ENCODE peak calls at places on chromosomes 7 and 10, in six cellular contexts. G is A549, S is HepG2, R is upper lobe of left lung, Q is GM12878, B is K562. L is an unnamed sample.

GRCh38 chr10:78924319-78925003 is 144.3 kb upstream of the ZMIZ1 start:
- ATAC-seq in G (no peak), S (no peak), R (no peak), Q (no peak), B (peak), L (no peak)

GRCh38 chr10:125691160-125691981 is 8.4 kb upstream of the TEX36 start:
- ATAC-seq in G (no peak), S (no peak), R (no peak), Q (peak), B (no peak), L (no peak)

GRCh38 chr10:96902762-96903358 is 70.8 kb downstream of the LCOR start:
- ATAC-seq in G (no peak), S (peak), R (no peak), Q (peak), B (peak), L (no peak)

GRCh38 chr7:120729300-120729699 is 128.6 kb downstream of the TSPAN12 start:
- ATAC-seq in G (no peak), S (no peak), R (no peak), Q (peak), B (peak), L (no peak)

GRCh38 chr10:87978166-87978565 is 114.7 kb downstream of the PTEN start:
- ATAC-seq in G (no peak), S (no peak), R (no peak), Q (no peak), B (no peak), L (no peak)

GRCh38 chr7:141668853-141669252 is 33.1 kb downstream of the DENND11 start:
- ATAC-seq in G (no peak), S (no peak), R (no peak), Q (no peak), B (no peak), L (no peak)

GRCh38 chr7:77245015-77245755 is 45.6 kb upstream of the FGL2 start:
- ATAC-seq in G (no peak), S (peak), R (peak), Q (no peak), B (peak), L (peak)

GRCh38 chr10:114045071-114045737 is 1.5 kb downstream of the ADRB1 start:
- ATAC-seq in G (no peak), S (no peak), R (peak), Q (no peak), B (no peak), L (peak)

GRCh38 chr10:19826712-19827111 is 10.5 kb downstream of the PLXDC2 start:
- ATAC-seq in G (no peak), S (no peak), R (peak), Q (no peak), B (no peak), L (peak)

GRCh38 chr7:70355591-70356323 is 757.5 kb downstream of the AUTS2 start:
- ATAC-seq in G (no peak), S (no peak), R (peak), Q (no peak), B (no peak), L (no peak)

GRCh38 chr10:131751827-131752775 is 148.7 kb upstream of the PPP2R2D start:
- ATAC-seq in G (no peak), S (no peak), R (no peak), Q (no peak), B (no peak), L (no peak)

GRCh38 chr10:61975107-61975932 is 73.8 kb downstream of the ARID5B start:
- ATAC-seq in G (peak), S (no peak), R (peak), Q (peak), B (peak), L (peak)

GRCh38 chr7:46811529-46811928 is 770.4 kb downstream of the TNS3 start:
- ATAC-seq in G (peak), S (no peak), R (peak), Q (no peak), B (no peak), L (peak)

GRCh38 chr7:127578711-127579275 is 6.6 kb downstream of the GCC1 start:
- ATAC-seq in G (no peak), S (no peak), R (no peak), Q (no peak), B (no peak), L (no peak)

GRCh38 chr10:72067463-72068125 is 20.8 kb downstream of the SPOCK2 start:
- ATAC-seq in G (no peak), S (no peak), R (no peak), Q (peak), B (peak), L (no peak)

GRCh38 chr7:159272739-159273138 is 128.1 kb upstream of the VIPR2 start:
- ATAC-seq in G (no peak), S (no peak), R (no peak), Q (no peak), B (no peak), L (no peak)

GRCh38 chr7:5429857-5430611 is 6.4 kb upstream of the TNRC18 start:
- ATAC-seq in G (no peak), S (peak), R (no peak), Q (peak), B (peak), L (peak)

GRCh38 chr7:95718556-95719410 is 53.6 kb upstream of the DYNC1I1 start:
- ATAC-seq in G (no peak), S (no peak), R (no peak), Q (peak), B (peak), L (no peak)

GRCh38 chr10:122128357-122128756 is 139.4 kb downstream of the TACC2 start:
- ATAC-seq in G (no peak), S (no peak), R (peak), Q (no peak), B (no peak), L (peak)

GRCh38 chr7:124781907-124782306 is 16.3 kb upstream of the GPR37 start:
- ATAC-seq in G (no peak), S (no peak), R (peak), Q (no peak), B (no peak), L (no peak)

GRCh38 chr7:106465704-106466468 is 181.1 kb upstream of the NAMPT start:
- ATAC-seq in G (no peak), S (no peak), R (no peak), Q (no peak), B (no peak), L (peak)

GRCh38 chr10:113735913-113736312 is 15.6 kb upstream of the PLEKHS1 start:
- ATAC-seq in G (peak), S (peak), R (no peak), Q (peak), B (no peak), L (no peak)

GRCh38 chr10:80489371-80490112 is 35.4 kb downstream of the TSPAN14 start:
- ATAC-seq in G (no peak), S (no peak), R (no peak), Q (no peak), B (no peak), L (no peak)

GRCh38 chr10:16950686-16951681 is 133.8 kb upstream of the RSU1 start:
- ATAC-seq in G (no peak), S (no peak), R (no peak), Q (no peak), B (peak), L (no peak)

GRCh38 chr7:106485031-106485551 is 175.9 kb downstream of the CCDC71L start:
- ATAC-seq in G (no peak), S (no peak), R (peak), Q (peak), B (peak), L (no peak)

GRCh38 chr10:119658274-119658673 is 7.1 kb downstream of the BAG3 start:
- ATAC-seq in G (peak), S (peak), R (peak), Q (peak), B (peak), L (peak)

GRCh38 chr7:92614586-92615237 is 24.5 kb upstream of the FAM133B start:
- ATAC-seq in G (no peak), S (peak), R (no peak), Q (no peak), B (no peak), L (no peak)

GRCh38 chr10:78964274-78964951 is 104.4 kb upstream of the ZMIZ1 start:
- ATAC-seq in G (peak), S (peak), R (no peak), Q (no peak), B (no peak), L (no peak)

GRCh38 chr10:14074062-14074884 is 256.5 kb downstream of the FRMD4A start:
- ATAC-seq in G (peak), S (no peak), R (peak), Q (no peak), B (no peak), L (peak)

GRCh38 chr10:97224483-97225435 is 39.0 kb upstream of the SLIT1 start:
- ATAC-seq in G (no peak), S (no peak), R (peak), Q (peak), B (no peak), L (no peak)

GRCh38 chr7:2540641-2541051 is 14.7 kb downstream of the BRAT1 start:
- ATAC-seq in G (no peak), S (no peak), R (no peak), Q (no peak), B (no peak), L (no peak)
- TF ChIP-seq EP300 in G (no peak), S (no peak), R (no peak), Q (no peak), B (no peak), L (no peak)

GRCh38 chr7:105020926-105021325 is 6.9 kb downstream of the KMT2E start:
- ATAC-seq in G (no peak), S (no peak), R (no peak), Q (peak), B (no peak), L (no peak)
- H3K4me3 ChIP-seq in G (no peak), S (no peak), R (no peak), Q (peak), B (no peak), L (no peak)

GRCh38 chr10:58573970-58574538 is 61.4 kb downstream of the BICC1 start:
- ATAC-seq in G (no peak), S (no peak), R (no peak), Q (no peak), B (no peak), L (no peak)

GRCh38 chr10:58570307-58570723 is 57.6 kb downstream of the BICC1 start:
- ATAC-seq in G (no peak), S (no peak), R (no peak), Q (no peak), B (no peak), L (no peak)

GRCh38 chr10:58573144-58573543 is 60.5 kb downstream of the BICC1 start:
- ATAC-seq in G (no peak), S (no peak), R (no peak), Q (no peak), B (no peak), L (no peak)

GRCh38 chr10:58568428-58568935 is 55.8 kb downstream of the BICC1 start:
- ATAC-seq in G (no peak), S (no peak), R (no peak), Q (no peak), B (no peak), L (no peak)

DNA sequence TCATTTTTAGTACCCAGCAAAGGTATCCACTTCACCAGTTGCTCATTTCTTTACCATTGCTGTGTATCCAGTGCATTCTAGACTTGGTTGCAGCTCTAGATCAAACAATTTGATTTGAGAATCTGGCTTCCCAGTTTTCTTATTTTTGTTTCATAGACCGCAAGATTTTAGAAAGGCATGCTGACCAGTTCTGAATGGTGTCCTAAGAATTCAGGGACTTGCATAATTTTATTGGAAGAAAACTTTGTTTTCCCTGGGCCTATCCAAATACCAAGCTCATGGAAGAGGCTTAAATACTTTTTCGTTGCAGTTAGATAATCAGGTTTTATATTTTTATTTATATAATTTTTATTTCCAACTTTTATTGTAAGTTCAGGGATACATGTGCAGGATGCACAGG is 58.3 kb downstream of the BICC1 start:
- ATAC-seq in G (no peak), S (no peak), R (no peak), Q (no peak), B (no peak), L (no peak)
- TF ChIP-seq EP300 in G (no peak), S (no peak), R (no peak), Q (no peak), B (no peak), L (no peak)

GRCh38 chr10:127854769-127855583 is 37.8 kb downstream of the CLRN3 start:
- ATAC-seq in G (no peak), S (no peak), R (peak), Q (peak), B (no peak), L (no peak)
- H3K4me3 ChIP-seq in G (no peak), S (no peak), R (no peak), Q (no peak), B (no peak), L (no peak)

DNA sequence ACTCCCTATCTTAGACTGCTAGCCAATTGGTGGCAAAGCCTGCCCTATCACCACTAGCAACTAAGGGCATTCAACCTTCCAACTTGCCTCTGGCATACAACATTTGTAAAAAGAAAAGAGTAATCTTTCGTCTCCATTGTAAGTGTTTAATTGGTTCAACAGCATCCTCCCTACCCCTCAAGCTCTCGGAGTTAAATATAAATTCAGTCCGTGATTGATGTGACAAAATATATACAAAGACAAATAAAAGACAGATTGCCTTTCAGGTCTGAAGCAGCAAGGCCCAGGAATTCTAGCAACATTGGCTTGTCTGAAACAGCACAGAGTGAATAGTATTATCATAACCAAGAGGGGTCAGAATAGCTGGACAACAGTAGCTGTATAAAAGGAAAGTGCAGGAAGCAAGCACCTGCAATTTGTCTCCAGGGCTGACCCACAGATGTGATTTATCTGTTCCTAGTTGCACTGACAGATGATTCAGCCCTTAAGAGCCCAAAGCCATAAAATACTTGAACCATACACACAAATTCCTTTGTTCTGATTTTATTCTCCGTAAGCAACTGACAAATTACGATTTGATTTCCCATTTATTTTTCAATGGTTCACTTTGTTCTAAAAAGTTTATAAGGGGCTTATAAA is 47.7 kb upstream of the ANKRD1 start:
- ATAC-seq in G (no peak), S (no peak), R (no peak), Q (no peak), B (no peak), L (no peak)
- TF ChIP-seq EP300 in G (no peak), S (no peak), R (no peak), Q (no peak), B (no peak), L (no peak)

DNA sequence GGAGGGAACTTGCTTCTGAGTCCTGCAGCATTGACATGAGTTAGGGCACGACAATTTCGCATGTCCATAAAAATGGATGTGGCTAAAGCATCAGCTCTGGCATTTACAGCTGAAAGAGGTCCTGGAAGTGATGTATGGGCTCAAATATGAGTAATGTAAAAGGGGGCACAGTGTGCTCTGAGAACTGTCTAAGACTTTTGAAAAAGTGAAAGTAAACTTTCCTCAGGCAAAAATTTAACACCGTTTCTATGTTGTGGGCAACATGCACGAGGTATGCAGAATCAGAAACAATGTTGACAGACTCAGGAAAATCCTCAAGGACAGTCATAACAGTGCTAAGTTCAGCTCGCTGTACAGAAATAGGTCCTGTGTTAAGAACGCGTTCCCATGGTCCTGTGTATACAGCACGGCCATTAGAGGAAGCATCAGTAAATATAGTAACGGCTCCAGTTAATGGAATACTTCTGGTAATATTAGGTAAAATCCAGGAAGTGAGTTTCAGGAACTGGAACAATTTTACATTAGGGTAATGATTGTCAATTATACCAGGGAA is 37.9 kb upstream of the AKR1C2 start:
- ATAC-seq in G (no peak), S (peak), R (no peak), Q (no peak), B (no peak), L (no peak)
- H3K4me3 ChIP-seq in G (no peak), S (no peak), R (no peak), Q (no peak), B (no peak), L (no peak)

DNA sequence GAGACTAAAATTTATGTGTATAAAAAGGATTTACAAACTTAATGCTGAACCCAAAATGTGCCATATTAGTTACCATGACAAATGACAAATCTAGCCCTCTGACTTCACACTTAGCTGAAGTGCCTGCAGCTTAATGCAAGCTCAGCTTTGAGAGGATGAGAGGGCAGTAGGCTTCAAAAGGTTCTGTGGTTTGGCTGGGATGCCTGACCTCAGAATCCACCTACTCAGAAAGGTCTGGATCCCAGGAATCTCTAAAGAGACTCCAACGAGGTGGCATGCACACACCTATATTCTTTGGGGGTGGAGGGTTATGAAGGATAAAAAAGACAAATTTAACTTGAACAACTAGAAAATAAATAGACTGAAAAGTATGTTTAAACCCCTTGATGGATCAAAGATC is 213.4 kb downstream of the TAX1BP1 start:
- ATAC-seq in G (no peak), S (no peak), R (no peak), Q (no peak), B (no peak), L (no peak)
- TF ChIP-seq EP300 in G (no peak), S (no peak), R (no peak), Q (no peak), B (no peak), L (no peak)

DNA sequence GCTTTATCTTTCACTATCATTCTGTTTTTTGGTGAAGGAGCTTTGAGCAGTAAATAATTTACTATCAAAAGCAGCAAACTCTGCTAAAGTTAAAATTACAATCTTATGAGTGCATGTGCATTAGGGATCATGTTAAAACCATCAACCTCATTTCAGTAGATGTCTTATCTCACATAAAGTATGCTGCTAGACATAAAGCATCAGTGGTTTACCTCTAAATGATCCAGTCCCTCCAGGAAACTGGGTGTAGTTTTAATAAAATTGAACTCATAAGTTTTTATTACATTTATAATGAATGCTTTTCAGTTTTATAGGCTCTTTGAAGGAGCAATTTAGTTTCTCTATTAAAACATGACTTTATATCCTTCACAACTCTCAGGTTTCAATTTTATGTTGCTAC is 108.7 kb downstream of the LRRN3 start:
- ATAC-seq in G (no peak), S (no peak), R (no peak), Q (no peak), B (no peak), L (no peak)
- H3K4me3 ChIP-seq in G (no peak), S (no peak), R (no peak), Q (no peak), B (no peak), L (no peak)

DNA sequence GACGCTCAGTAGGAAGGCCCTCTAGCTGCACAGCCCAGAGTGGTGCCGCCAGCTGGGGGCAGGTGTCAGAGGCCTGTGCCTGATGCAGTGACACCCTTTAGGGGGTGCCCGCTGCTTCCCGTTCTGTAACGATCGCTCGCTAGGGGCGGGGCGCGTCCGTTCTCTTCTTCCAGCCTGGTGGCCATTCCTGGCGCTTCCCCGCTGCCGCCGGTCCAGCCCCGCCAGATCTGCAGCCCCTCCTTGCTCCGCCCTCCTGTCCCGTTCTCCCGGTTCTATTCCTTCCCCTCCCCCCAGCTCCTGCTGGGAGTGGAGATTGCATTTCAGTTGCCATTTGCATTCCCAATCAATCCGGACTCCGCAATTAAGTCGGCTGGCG is 39.2 kb downstream of the AGAP3 start:
- ATAC-seq in G (no peak), S (no peak), R (peak), Q (no peak), B (no peak), L (peak)
- TF ChIP-seq EP300 in G (no peak), S (no peak), R (no peak), Q (no peak), B (no peak), L (no peak)

L was measured in gastroesophageal sphincter.